ENCODE peak calls at places on chromosome 4, in seven cellular contexts. I is AG04450; G is activated CD8-positive, alpha-beta memory T cell treated with anti-CD3 and anti-CD28 coated beads for 48 hours; O is chondrocyte; S is suprapubic skin; T is astrocyte of the hippocampus; B is neural progenitor cell. W is an unnamed sample.

GRCh38 chr4:148951346-148951745 is 509.1 kb upstream of the NR3C2 start:
- DNase-seq in I (no peak), G (no peak), O (no peak), S (no peak), T (no peak), B (no peak), W (no peak)

GRCh38 chr4:71930459-71930858 is 101.3 kb upstream of the NPFFR2 start:
- DNase-seq in I (no peak), G (no peak), O (no peak), S (no peak), T (no peak), B (no peak), W (no peak)

GRCh38 chr4:42417491-42417890 is 20.2 kb downstream of the SHISA3 start:
- DNase-seq in I (no peak), G (no peak), O (no peak), S (no peak), T (peak), B (no peak), W (no peak)

GRCh38 chr4:139144161-139144859 is 32.7 kb downstream of the ELF2 start:
- DNase-seq in I (peak), G (no peak), O (no peak), S (no peak), T (peak), B (peak), W (no peak)

GRCh38 chr4:63430105-63430504 is 979.1 kb downstream of the TECRL start:
- DNase-seq in I (no peak), G (no peak), O (no peak), S (no peak), T (no peak), B (no peak), W (no peak)

GRCh38 chr4:87057835-87058234 is 123.0 kb downstream of the AFF1 start:
- DNase-seq in I (no peak), G (no peak), O (no peak), S (no peak), T (peak), B (no peak), W (no peak)

GRCh38 chr4:86387013-86387412 is 27.2 kb upstream of the MAPK10 start:
- DNase-seq in I (no peak), G (no peak), O (no peak), S (no peak), T (no peak), B (no peak), W (no peak)

GRCh38 chr4:147727476-147728028 is 4.3 kb upstream of the ARHGAP10 start:
- DNase-seq in I (no peak), G (no peak), O (no peak), S (no peak), T (no peak), B (no peak), W (no peak)

GRCh38 chr4:106325800-106326199 is 9.4 kb downstream of the AIMP1 start:
- DNase-seq in I (no peak), G (no peak), O (no peak), S (no peak), T (no peak), B (no peak), W (no peak)

W was measured in memory B cell.